ENCODE peak calls at places on chromosomes 2 and 18, in nine cellular contexts. P, T, K, O, F, I, B, J and G are unnamed samples.

GRCh38 chr2:2523395-2524339 is 192.6 kb upstream of the MYT1L start:
- DNase-seq in P (no peak), T (no peak), K (peak; percentile 12), O (no peak), F (no peak), I (no peak), B (no peak), J (no peak), G (no peak)

GRCh38 chr2:204012081-204012653 is 75.6 kb downstream of the ICOS start:
- DNase-seq in P (no peak), T (no peak), K (no peak), O (no peak), F (no peak), I (no peak), B (no peak), J (peak; percentile 36), G (no peak)

GRCh38 chr18:74963820-74964446 is 245.0 kb downstream of the PTGR3 start:
- DNase-seq in P (no peak), T (peak; percentile 19), K (no peak), O (no peak), F (peak; percentile 59), I (peak; percentile 92), B (no peak), J (peak; percentile 25), G (no peak)

GRCh38 chr2:120134263-120134662 is 88.9 kb downstream of the TMEM185B start:
- DNase-seq in P (no peak), T (no peak), K (no peak), O (no peak), F (peak; percentile 96), I (no peak), B (no peak), J (no peak), G (no peak)

GRCh38 chr18:3689986-3690681 is 240.2 kb downstream of the TGIF1 start:
- DNase-seq in P (no peak), T (no peak), K (no peak), O (no peak), F (no peak), I (no peak), B (no peak), J (no peak), G (no peak)

GRCh38 chr18:78607221-78607620 is 372.4 kb upstream of the SALL3 start:
- DNase-seq in P (no peak), T (no peak), K (no peak), O (no peak), F (no peak), I (no peak), B (no peak), J (no peak), G (no peak)

GRCh38 chr2:231452799-231453508 is 11.3 kb downstream of the NCL start:
- DNase-seq in P (peak; percentile 27), T (no peak), K (peak; percentile 38), O (no peak), F (peak; percentile 3), I (peak; percentile 20), B (no peak), J (no peak), G (no peak)

GRCh38 chr2:205700331-205701132 is 18.2 kb downstream of the NRP2 start:
- DNase-seq in P (no peak), T (no peak), K (peak; percentile 74), O (no peak), F (peak; percentile 88), I (no peak), B (no peak), J (no peak), G (no peak)

GRCh38 chr2:116842164-116842563 is 972.3 kb upstream of the DDX18 start:
- DNase-seq in P (no peak), T (no peak), K (no peak), O (no peak), F (no peak), I (no peak), B (no peak), J (no peak), G (no peak)

GRCh38 chr18:33113421-33113820 is 327.1 kb downstream of the CCDC178 start:
- DNase-seq in P (no peak), T (no peak), K (no peak), O (no peak), F (no peak), I (no peak), B (no peak), J (no peak), G (no peak)

GRCh38 chr2:188798159-188798558 is 176.0 kb upstream of the COL3A1 start:
- DNase-seq in P (no peak), T (no peak), K (no peak), O (no peak), F (peak; percentile 83), I (no peak), B (no peak), J (no peak), G (no peak)

GRCh38 chr18:76589866-76590265 is 94.8 kb upstream of the ZNF516 start:
- DNase-seq in P (no peak), T (no peak), K (no peak), O (no peak), F (no peak), I (no peak), B (no peak), J (no peak), G (no peak)

GRCh38 chr18:49812321-49813070 is 837 bp downstream of the ACAA2 start:
- DNase-seq in P (no peak), T (no peak), K (no peak), O (no peak), F (no peak), I (no peak), B (no peak), J (no peak), G (no peak)

GRCh38 chr2:169778421-169778820 is 20.2 kb upstream of the SSB start:
- DNase-seq in P (no peak), T (no peak), K (no peak), O (no peak), F (no peak), I (no peak), B (no peak), J (no peak), G (no peak)

GRCh38 chr2:148603562-148603920 is 41.0 kb upstream of the EPC2 start:
- DNase-seq in P (no peak), T (no peak), K (no peak), O (peak; percentile 41), F (no peak), I (no peak), B (no peak), J (no peak), G (no peak)

GRCh38 chr2:289362-290089 is 1.6 kb upstream of the ALKAL2 start:
- DNase-seq in P (no peak), T (no peak), K (no peak), O (peak; percentile 10), F (no peak), I (no peak), B (no peak), J (no peak), G (peak; percentile 17)

GRCh38 chr2:160042054-160042453 is 20.4 kb downstream of the PLA2R1 start:
- DNase-seq in P (no peak), T (no peak), K (no peak), O (peak; percentile 16), F (no peak), I (no peak), B (no peak), J (no peak), G (no peak)

GRCh38 chr18:79933765-79934164 is 17.7 kb downstream of the SLC66A2 start:
- DNase-seq in P (no peak), T (no peak), K (peak; percentile 15), O (no peak), F (no peak), I (no peak), B (no peak), J (no peak), G (no peak)

GRCh38 chr2:237413293-237414055 is 490 bp downstream of the COL6A3 start:
- DNase-seq in P (no peak), T (no peak), K (peak; percentile 82), O (no peak), F (peak; percentile 51), I (no peak), B (no peak), J (no peak), G (no peak)

GRCh38 chr2:55862673-55863390 is 60.8 kb downstream of the EFEMP1 start:
- DNase-seq in P (no peak), T (no peak), K (peak; percentile 81), O (no peak), F (peak; percentile 99), I (no peak), B (no peak), J (peak; percentile 78), G (no peak)

GRCh38 chr2:37631698-37632097 is 39.7 kb downstream of the CDC42EP3 start:
- DNase-seq in P (no peak), T (no peak), K (no peak), O (no peak), F (no peak), I (no peak), B (no peak), J (no peak), G (no peak)

GRCh38 chr2:157192445-157193423 is 64.8 kb upstream of the GALNT5 start:
- DNase-seq in P (no peak), T (no peak), K (no peak), O (no peak), F (no peak), I (no peak), B (no peak), J (peak; percentile 60), G (no peak)

GRCh38 chr18:362914-363295 is 95.1 kb upstream of the THOC1 start:
- DNase-seq in P (no peak), T (no peak), K (no peak), O (no peak), F (no peak), I (no peak), B (no peak), J (no peak), G (no peak)

GRCh38 chr2:137206064-137206463 is 440.7 kb downstream of the THSD7B start:
- DNase-seq in P (no peak), T (no peak), K (no peak), O (no peak), F (no peak), I (no peak), B (no peak), J (no peak), G (no peak)

GRCh38 chr2:101148777-101149176 is 2.4 kb downstream of the TBC1D8 start:
- DNase-seq in P (no peak), T (no peak), K (no peak), O (no peak), F (no peak), I (no peak), B (no peak), J (no peak), G (no peak)

GRCh38 chr2:127576433-127577207 is 41.1 kb downstream of the MYO7B start:
- DNase-seq in P (no peak), T (no peak), K (peak; percentile 94), O (no peak), F (no peak), I (no peak), B (no peak), J (peak; percentile 36), G (no peak)

GRCh38 chr2:100756704-100757103 is 63.2 kb upstream of the NPAS2 start:
- DNase-seq in P (no peak), T (no peak), K (no peak), O (no peak), F (no peak), I (no peak), B (no peak), J (no peak), G (no peak)

GRCh38 chr2:231469568-231469920 is 5.3 kb upstream of the NCL start:
- DNase-seq in P (no peak), T (no peak), K (no peak), O (no peak), F (no peak), I (no peak), B (no peak), J (no peak), G (no peak)

GRCh38 chr18:23151414-23152099 is 16.3 kb downstream of the CABLES1 start:
- DNase-seq in P (no peak), T (no peak), K (no peak), O (no peak), F (peak; percentile 4), I (no peak), B (no peak), J (no peak), G (no peak)

GRCh38 chr2:189506514-189506976 is 65.3 kb downstream of the WDR75 start:
- DNase-seq in P (no peak), T (no peak), K (no peak), O (peak; percentile 4), F (no peak), I (no peak), B (no peak), J (peak; percentile 71), G (no peak)